ENCODE peak calls at places on chromosomes 6 and 20, in five cellular contexts. A, G, M, J and P are unnamed samples.

GRCh38 chr20:37524221-37524700 is 3.2 kb downstream of the NNAT start:
- DNase-seq in A (no peak), G (no peak), M (peak), J (no peak), P (no peak)

GRCh38 chr6:20169786-20170185 is 42.5 kb downstream of the MBOAT1 start:
- DNase-seq in A (no peak), G (no peak), M (no peak), J (no peak), P (no peak)

GRCh38 chr20:62766716-62767115 is 29.6 kb upstream of the MRGBP start:
- DNase-seq in A (no peak), G (no peak), M (no peak), J (no peak), P (no peak)

GRCh38 chr6:106804238-106805016 is 170.1 kb downstream of the CD24 start:
- DNase-seq in A (no peak), G (no peak), M (no peak), J (no peak), P (no peak)

GRCh38 chr6:74197310-74197709 is 501.3 kb downstream of the CD109 start:
- DNase-seq in A (no peak), G (no peak), M (no peak), J (no peak), P (no peak)

GRCh38 chr6:149761438-149761837 is 11.9 kb downstream of the PCMT1 start:
- DNase-seq in A (no peak), G (no peak), M (no peak), J (no peak), P (no peak)

GRCh38 chr6:28353981-28354676 is 4.4 kb downstream of the ZKSCAN3 start:
- DNase-seq in A (no peak), G (peak), M (peak), J (no peak), P (peak)

GRCh38 chr6:131740161-131740560 is 29.3 kb upstream of the CTAGE9 start:
- DNase-seq in A (no peak), G (peak), M (no peak), J (no peak), P (no peak)

GRCh38 chr6:17519120-17519519 is 81.0 kb upstream of the FAM8A1 start:
- DNase-seq in A (no peak), G (peak), M (no peak), J (no peak), P (no peak)

GRCh38 chr6:155646443-155646842 is 190.8 kb upstream of the NOX3 start:
- DNase-seq in A (no peak), G (peak), M (peak), J (no peak), P (no peak)

GRCh38 chr6:36289281-36290018 is 19.6 kb downstream of the PNPLA1 start:
- DNase-seq in A (no peak), G (no peak), M (no peak), J (peak), P (no peak)

GRCh38 chr6:21955196-21955595 is 341.6 kb downstream of the PRL start:
- DNase-seq in A (no peak), G (no peak), M (no peak), J (no peak), P (no peak)
- TF ChIP-seq CTCF in A (no peak), G (no peak), M (no peak), J (no peak), P (no peak)

GRCh38 chr20:57653546-57653900 is 33.3 kb upstream of the ZBP1 start:
- DNase-seq in A (no peak), G (no peak), M (no peak), J (no peak), P (no peak)

GRCh38 chr20:57651977-57652864 is 32.0 kb upstream of the ZBP1 start:
- DNase-seq in A (no peak), G (no peak), M (no peak), J (no peak), P (no peak)

GRCh38 chr20:57654363-57654997 is 34.3 kb upstream of the ZBP1 start:
- DNase-seq in A (peak), G (peak), M (peak), J (peak), P (peak)

GRCh38 chr20:57653910-57654309 is 33.7 kb upstream of the ZBP1 start:
- DNase-seq in A (no peak), G (no peak), M (no peak), J (no peak), P (peak)

DNA sequence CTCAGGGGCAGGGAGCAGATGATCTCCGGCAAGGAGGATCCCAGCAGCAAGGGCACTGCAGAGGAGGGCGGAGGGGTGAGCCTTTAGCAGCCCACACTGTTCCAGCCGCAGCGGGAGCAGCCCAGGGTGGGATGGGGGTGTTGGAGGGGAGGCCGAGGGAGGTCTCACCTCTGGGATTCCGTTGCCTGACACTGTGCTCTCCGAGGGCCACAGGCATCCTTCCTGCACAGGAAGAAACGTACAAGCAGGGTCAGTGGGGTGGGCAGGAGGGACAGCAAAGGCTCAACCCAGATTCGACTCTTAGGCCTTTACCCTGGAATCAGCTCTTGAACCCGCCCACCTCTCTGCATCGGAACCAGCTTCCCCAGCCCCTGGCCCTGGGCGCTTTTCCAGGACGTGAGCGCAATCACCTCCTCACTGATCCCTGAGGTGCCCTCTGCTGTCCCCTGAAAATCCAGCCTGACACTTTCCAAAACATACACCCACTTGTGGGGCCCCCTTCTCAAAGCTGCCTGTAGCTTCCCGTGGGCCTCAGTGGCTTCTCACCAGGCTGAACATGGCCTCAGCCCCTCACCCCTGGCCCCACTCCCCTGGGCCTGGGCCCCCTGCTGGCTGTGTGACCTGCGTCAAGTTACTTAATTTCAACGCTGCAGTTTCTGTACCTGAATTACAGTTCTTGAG is 32.8 kb upstream of the ZBP1 start:
- DNase-seq in A (no peak), G (no peak), M (no peak), J (no peak), P (peak)
- TF ChIP-seq MAFK in A (no peak), G (no peak), M (no peak), J (no peak), P (no peak)

DNA sequence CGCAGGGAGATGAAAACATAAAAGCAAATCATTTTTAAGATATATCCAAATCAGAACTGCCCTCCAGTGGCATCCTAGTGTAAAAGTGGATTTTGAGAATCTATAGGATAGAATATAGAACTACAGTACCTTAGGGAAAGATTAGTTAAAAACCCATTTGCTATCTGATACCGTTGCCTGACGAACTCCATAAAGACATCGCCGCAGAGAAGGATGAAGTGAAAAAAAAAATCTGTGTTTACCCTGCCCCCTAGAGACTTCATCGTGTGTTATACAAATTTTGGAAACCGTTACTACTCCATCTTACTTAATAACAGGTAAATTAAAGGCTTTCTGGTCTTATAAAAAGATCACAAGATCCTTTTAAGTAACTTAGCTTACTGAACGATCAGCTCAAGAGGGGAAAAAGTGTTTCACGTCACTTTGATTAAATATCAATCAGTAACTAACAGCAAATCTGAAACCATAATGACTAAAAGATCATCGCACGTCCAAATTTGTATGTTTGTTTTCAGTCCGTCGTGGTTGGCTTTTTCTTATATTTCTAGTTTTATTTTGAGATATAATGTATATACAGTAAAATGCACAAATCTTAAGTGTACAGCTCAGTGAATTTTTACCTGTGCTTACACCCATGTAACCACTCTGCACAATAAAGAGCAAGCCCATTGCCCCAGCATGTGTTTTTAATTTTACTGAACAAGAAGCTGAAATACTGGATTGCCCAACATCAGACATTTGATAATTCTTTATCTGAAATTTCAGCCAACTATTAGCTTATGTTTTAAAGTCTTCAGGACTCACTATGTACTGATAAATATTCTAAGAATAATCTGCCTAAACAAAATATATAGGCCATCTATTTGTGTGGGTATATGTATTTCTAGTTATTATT is 879 bp upstream of the MCM3 start:
- DNase-seq in A (peak), G (peak), M (peak), J (no peak), P (no peak)
- TF ChIP-seq CTCF in A (no peak), G (peak), M (peak), J (no peak), P (peak)

DNA sequence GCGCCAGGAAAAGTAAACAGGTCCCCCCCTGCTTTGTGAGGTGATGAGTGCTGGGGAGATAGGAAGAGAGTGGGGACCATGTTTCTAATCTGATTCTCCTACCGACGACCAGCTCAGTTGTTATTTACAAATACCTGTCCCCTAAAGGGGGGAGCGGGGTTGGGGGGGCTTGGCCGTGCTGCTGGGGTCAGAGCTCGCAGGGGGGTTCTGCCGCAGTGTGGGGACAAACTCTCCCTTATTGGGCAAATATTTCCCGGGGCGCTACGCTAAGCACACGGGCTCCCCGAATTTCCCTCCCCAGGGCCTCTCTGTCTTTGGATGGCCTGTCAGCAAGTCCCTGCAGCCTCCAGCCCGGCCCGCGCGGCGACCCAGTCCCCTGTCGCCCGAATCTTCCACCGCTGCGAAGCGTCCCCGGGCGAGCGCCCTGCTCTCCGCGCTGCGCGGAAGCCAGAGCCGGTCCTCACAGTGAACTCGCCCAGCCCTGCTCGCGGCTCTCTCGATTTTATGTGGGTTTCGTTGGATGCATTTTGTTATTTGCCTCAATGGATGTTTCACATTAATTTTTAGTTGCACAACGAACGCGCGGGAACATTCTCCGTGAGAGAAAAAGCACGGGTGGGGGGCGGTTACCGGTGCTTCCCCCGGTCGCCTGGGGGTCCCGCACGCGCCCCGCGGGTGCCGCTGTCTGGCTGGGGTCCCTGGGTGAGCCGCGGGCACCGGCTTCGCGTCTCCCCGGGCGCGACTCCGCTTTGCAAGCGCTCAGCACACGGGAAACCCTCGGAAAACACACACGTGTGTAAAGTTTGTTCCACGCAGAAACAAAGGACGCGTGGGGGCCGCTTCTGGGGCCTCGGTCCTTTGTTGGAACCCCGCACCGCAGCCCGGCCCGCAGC is 1.5 kb upstream of the STX16 start:
- DNase-seq in A (no peak), G (no peak), M (no peak), J (peak), P (no peak)
- TF ChIP-seq MAFK in A (no peak), G (no peak), M (no peak), J (no peak), P (no peak)